ENCODE peak calls at places on chromosome X, in eight cellular contexts. T is neuronal stem cell, L is GM12878, K is GM23338, F is OCI-LY7, H is HCT116, P is DND-41, X is astrocyte. E is an unnamed sample.

GRCh38 chrX:23811135-23811781 is 28.3 kb downstream of the SAT1 start:
- DNase-seq in T (no peak), L (no peak), K (no peak), F (no peak), H (no peak), P (no peak), X (no peak), E (peak; percentile 47)

GRCh38 chrX:19593684-19594083 is 78.4 kb upstream of the MAP3K15 start:
- DNase-seq in T (no peak), L (no peak), K (peak; percentile 44), F (peak; percentile 48), H (peak; percentile 3), P (peak; percentile 31), X (peak; percentile 23), E (peak; percentile 74)

GRCh38 chrX:138858438-138858837 is 146.9 kb upstream of the FGF13 start:
- DNase-seq in T (no peak), L (no peak), K (no peak), F (no peak), H (no peak), P (no peak), X (peak; percentile 91), E (peak; percentile 89)

GRCh38 chrX:97159916-97160800 is 276.4 kb downstream of the RPA4 start:
- DNase-seq in T (peak; percentile 11), L (no peak), K (peak; percentile 17), F (no peak), H (no peak), P (peak; percentile 10), X (no peak), E (no peak)

GRCh38 chrX:48902135-48902534 is 4.4 kb downstream of the PQBP1 start:
- DNase-seq in T (no peak), L (no peak), K (no peak), F (no peak), H (no peak), P (no peak), X (no peak), E (no peak)

GRCh38 chrX:23883737-23884354 is 23.9 kb downstream of the APOO start:
- DNase-seq in T (no peak), L (no peak), K (peak; percentile 6), F (no peak), H (peak; percentile 66), P (no peak), X (peak; percentile 77), E (peak; percentile 84)

GRCh38 chrX:65987856-65988255 is 52.0 kb downstream of the VSIG4 start:
- DNase-seq in T (no peak), L (no peak), K (no peak), F (no peak), H (no peak), P (no peak), X (no peak), E (no peak)

GRCh38 chrX:45806410-45807121 is 605.9 kb upstream of the DIPK2B start:
- DNase-seq in T (no peak), L (peak; percentile 5), K (no peak), F (no peak), H (no peak), P (peak; percentile 70), X (peak; percentile 97), E (peak; percentile 82)

GRCh38 chrX:132692526-132692925 is 203.7 kb upstream of the MBNL3 start:
- DNase-seq in T (no peak), L (no peak), K (no peak), F (no peak), H (no peak), P (no peak), X (no peak), E (peak; percentile 4)

GRCh38 chrX:43822015-43822414 is 60.2 kb downstream of the MAOB start:
- DNase-seq in T (no peak), L (no peak), K (no peak), F (no peak), H (peak; percentile 4), P (no peak), X (peak; percentile 62), E (peak; percentile 45)

GRCh38 chrX:136577562-136577961 is 45.5 kb downstream of the VGLL1 start:
- DNase-seq in T (peak; percentile 9), L (no peak), K (peak; percentile 66), F (peak; percentile 34), H (peak; percentile 24), P (peak; percentile 67), X (peak; percentile 4), E (peak; percentile 69)

GRCh38 chrX:12973561-12974216 is 1.2 kb upstream of the TMSB4X start:
- DNase-seq in T (no peak), L (no peak), K (no peak), F (peak; percentile 63), H (no peak), P (peak; percentile 81), X (no peak), E (no peak)

GRCh38 chrX:23656684-23657083 is 10.6 kb upstream of the PRDX4 start:
- DNase-seq in T (no peak), L (no peak), K (no peak), F (no peak), H (no peak), P (no peak), X (peak; percentile 12), E (peak; percentile 36)

GRCh38 chrX:134797390-134797700 is 139.1 kb upstream of the PLAC1 start:
- DNase-seq in T (no peak), L (no peak), K (no peak), F (peak; percentile 1), H (no peak), P (no peak), X (no peak), E (no peak)

GRCh38 chrX:107725761-107726555 is 49.6 kb downstream of the TSC22D3 start:
- DNase-seq in T (no peak), L (no peak), K (no peak), F (no peak), H (no peak), P (no peak), X (no peak), E (no peak)

GRCh38 chrX:104921606-104922205 is 298.8 kb downstream of the TEX13A start:
- DNase-seq in T (no peak), L (no peak), K (no peak), F (no peak), H (no peak), P (no peak), X (no peak), E (no peak)

GRCh38 chrX:3145716-3146115 is 104.4 kb downstream of the ARSF start:
- DNase-seq in T (no peak), L (no peak), K (no peak), F (no peak), H (no peak), P (no peak), X (no peak), E (no peak)

GRCh38 chrX:39946822-39947221 is 150.9 kb downstream of the BCOR start:
- DNase-seq in T (no peak), L (no peak), K (no peak), F (no peak), H (no peak), P (no peak), X (peak; percentile 80), E (peak; percentile 76)
- H2AFZ ChIP-seq in T (no peak overlapping the region), L (no peak overlapping the region), K (no peak overlapping the region), F (no peak overlapping the region), H (peak overlapping the region; percentile 4), P (no peak overlapping the region), X (no peak overlapping the region), E (no peak overlapping the region)

GRCh38 chrX:17735396-17735795 is 1.9 kb upstream of the SCML1 start:
- DNase-seq in T (no peak), L (no peak), K (no peak), F (no peak), H (no peak), P (no peak), X (no peak), E (peak; percentile 3)
- H2AFZ ChIP-seq in T (no peak overlapping the region), L (no peak overlapping the region), K (no peak overlapping the region), F (no peak overlapping the region), H (no peak overlapping the region), P (no peak overlapping the region), X (no peak overlapping the region), E (peak overlapping the region; percentile 24)

GRCh38 chrX:31459361-31459760 is 387.5 kb upstream of the FTHL17 start:
- DNase-seq in T (no peak), L (no peak), K (no peak), F (no peak), H (no peak), P (no peak), X (peak; percentile 40), E (peak; percentile 60)

GRCh38 chrX:31461266-31461665 is 389.4 kb upstream of the FTHL17 start:
- DNase-seq in T (no peak), L (no peak), K (no peak), F (no peak), H (no peak), P (no peak), X (no peak), E (no peak)
- H2AFZ ChIP-seq in T (no peak overlapping the region), L (no peak overlapping the region), K (no peak overlapping the region), F (no peak overlapping the region), H (no peak overlapping the region), P (no peak overlapping the region), X (no peak overlapping the region), E (no peak overlapping the region)

GRCh38 chrX:101677028-101677427 is 17.4 kb upstream of the ARMCX2 start:
- DNase-seq in T (no peak), L (no peak), K (no peak), F (no peak), H (no peak), P (no peak), X (no peak), E (no peak)
- H2AFZ ChIP-seq in T (no peak overlapping the region), L (no peak overlapping the region), K (peak overlapping the region; percentile 56), F (no peak overlapping the region), H (no peak overlapping the region), P (no peak overlapping the region), X (no peak overlapping the region), E (no peak overlapping the region)

GRCh38 chrX:153029875-153030274 is 26.4 kb upstream of the PNMA3 start:
- DNase-seq in T (no peak), L (no peak), K (no peak), F (no peak), H (no peak), P (no peak), X (no peak), E (peak; percentile 18)
- H2AFZ ChIP-seq in T (no peak overlapping the region), L (no peak overlapping the region), K (no peak overlapping the region), F (no peak overlapping the region), H (no peak overlapping the region), P (no peak overlapping the region), X (no peak overlapping the region), E (no peak overlapping the region)

DNA sequence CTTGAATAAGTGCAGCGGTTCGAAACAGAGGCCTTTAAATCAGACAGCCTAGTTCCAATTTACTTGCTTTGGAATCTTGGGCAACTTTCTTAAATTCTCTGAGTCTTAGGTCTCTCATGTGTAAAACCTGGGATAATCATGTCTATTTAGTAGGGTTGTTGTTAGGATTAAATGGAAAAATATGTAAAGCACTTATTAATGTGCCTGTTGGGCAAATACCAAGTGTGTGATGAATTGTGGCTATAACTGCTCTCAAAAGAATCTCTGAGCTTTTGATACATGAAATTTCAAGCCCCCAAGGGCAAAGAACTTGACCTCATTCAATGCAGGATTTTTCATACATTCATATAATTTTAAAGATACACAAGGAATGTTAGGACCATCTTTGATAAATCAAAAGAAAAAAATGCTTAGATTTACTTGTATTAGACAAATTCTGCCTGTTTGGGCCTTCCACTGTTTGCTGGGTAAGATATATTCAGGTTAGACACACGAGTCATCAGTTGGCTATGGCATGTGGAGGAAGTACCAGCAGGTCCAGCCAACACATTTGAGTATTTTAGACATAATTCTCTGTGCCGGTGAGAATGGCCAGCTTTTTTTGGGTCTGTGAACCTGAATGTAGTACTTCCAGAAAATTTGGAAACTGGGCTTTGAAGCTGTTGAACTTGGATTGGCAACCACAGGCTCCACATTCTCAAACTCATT is 241.4 kb upstream of the CNKSR2 start:
- DNase-seq in T (no peak), L (no peak), K (no peak), F (no peak), H (no peak), P (no peak), X (no peak), E (no peak)
- H2AFZ ChIP-seq in T (no peak overlapping the region), L (no peak overlapping the region), K (no peak overlapping the region), F (no peak overlapping the region), H (no peak overlapping the region), P (no peak overlapping the region), X (no peak overlapping the region), E (no peak overlapping the region)

GRCh38 chrX:1521459-1521956 is 15.5 kb downstream of the P2RY8 start:
- DNase-seq in T (no peak), L (peak; percentile 99), K (peak; percentile 76), F (peak; percentile 99), H (no peak), P (peak; percentile 4), X (no peak), E (no peak)
- H2AFZ ChIP-seq in T (no peak overlapping the region), L (no peak overlapping the region), K (peak overlapping the region; percentile 3), F (no peak overlapping the region), H (no peak overlapping the region), P (no peak overlapping the region), X (no peak overlapping the region), E (no peak overlapping the region)